ENCODE peak calls at places on chromosomes 12 and 14, in six cellular contexts. One of them, this sample, is unnamed.

GRCh38 chr12:6416596-6416995 is 28.2 kb upstream of the CD27 start:
- DNase-seq in heart right ventricle: no peak
- DNase-seq in CD8-positive, alpha-beta T cell: no peak
- DNase-seq in psoas muscle: no peak
- DNase-seq in fibroblast of lung: no peak
- DNase-seq in keratinocyte: no peak
- DNase-seq in this sample: no peak

GRCh38 chr14:67722293-67722692 is 20.6 kb downstream of the RDH12 start:
- DNase-seq in keratinocyte: no peak
- DNase-seq in psoas muscle: peak; percentile 79
- DNase-seq in CD8-positive, alpha-beta T cell: no peak
- DNase-seq in heart right ventricle: peak; percentile 77
- DNase-seq in fibroblast of lung: peak; percentile 50
- DNase-seq in this sample: peak; percentile 37

GRCh38 chr12:76399040-76399439 is 50.8 kb upstream of the BBS10 start:
- DNase-seq in CD8-positive, alpha-beta T cell: no peak
- DNase-seq in keratinocyte: no peak
- DNase-seq in fibroblast of lung: no peak
- DNase-seq in psoas muscle: no peak
- DNase-seq in heart right ventricle: no peak
- DNase-seq in this sample: no peak

GRCh38 chr12:83784298-83784890 is 1097.7 kb downstream of the TMTC2 start:
- DNase-seq in fibroblast of lung: peak; percentile 2
- DNase-seq in CD8-positive, alpha-beta T cell: no peak
- DNase-seq in psoas muscle: no peak
- DNase-seq in heart right ventricle: no peak
- DNase-seq in keratinocyte: no peak
- DNase-seq in this sample: no peak

GRCh38 chr12:76113800-76114757 is 29.6 kb upstream of the NAP1L1 start:
- DNase-seq in psoas muscle: no peak
- DNase-seq in CD8-positive, alpha-beta T cell: no peak
- DNase-seq in keratinocyte: peak; percentile 11
- DNase-seq in fibroblast of lung: no peak
- DNase-seq in heart right ventricle: no peak
- DNase-seq in this sample: peak; percentile 16

GRCh38 chr14:30138517-30138916 is 210.9 kb upstream of the PRKD1 start:
- DNase-seq in keratinocyte: no peak
- DNase-seq in CD8-positive, alpha-beta T cell: no peak
- DNase-seq in heart right ventricle: no peak
- DNase-seq in psoas muscle: no peak
- DNase-seq in fibroblast of lung: no peak
- DNase-seq in this sample: no peak

GRCh38 chr12:64675795-64676194 is 65.5 kb downstream of the RASSF3 start:
- DNase-seq in heart right ventricle: no peak
- DNase-seq in CD8-positive, alpha-beta T cell: no peak
- DNase-seq in psoas muscle: no peak
- DNase-seq in fibroblast of lung: peak; percentile 71
- DNase-seq in keratinocyte: no peak
- DNase-seq in this sample: peak; percentile 34

GRCh38 chr14:67187210-67187609 is 2.0 kb upstream of the GARIN2 start:
- DNase-seq in psoas muscle: no peak
- DNase-seq in fibroblast of lung: peak; percentile 63
- DNase-seq in heart right ventricle: no peak
- DNase-seq in CD8-positive, alpha-beta T cell: no peak
- DNase-seq in keratinocyte: peak; percentile 26
- DNase-seq in this sample: peak; percentile 67

GRCh38 chr14:66662374-66662773 is 154.4 kb downstream of the GPHN start:
- DNase-seq in psoas muscle: no peak
- DNase-seq in CD8-positive, alpha-beta T cell: no peak
- DNase-seq in fibroblast of lung: peak; percentile 40
- DNase-seq in keratinocyte: no peak
- DNase-seq in heart right ventricle: no peak
- DNase-seq in this sample: peak; percentile 12

GRCh38 chr12:106078358-106079025 is 60.3 kb downstream of the NUAK1 start:
- DNase-seq in keratinocyte: no peak
- DNase-seq in CD8-positive, alpha-beta T cell: no peak
- DNase-seq in psoas muscle: peak; percentile 92
- DNase-seq in fibroblast of lung: peak; percentile 49
- DNase-seq in heart right ventricle: peak; percentile 69
- DNase-seq in this sample: peak; percentile 47

GRCh38 chr12:103392722-103393121 is 103.0 kb downstream of the C12orf42 start:
- DNase-seq in heart right ventricle: no peak
- DNase-seq in CD8-positive, alpha-beta T cell: no peak
- DNase-seq in keratinocyte: no peak
- DNase-seq in fibroblast of lung: no peak
- DNase-seq in psoas muscle: no peak
- DNase-seq in this sample: no peak

GRCh38 chr12:85626031-85626781 is 210.0 kb downstream of the RASSF9 start:
- DNase-seq in fibroblast of lung: peak; percentile 86
- DNase-seq in heart right ventricle: no peak
- DNase-seq in CD8-positive, alpha-beta T cell: no peak
- DNase-seq in keratinocyte: no peak
- DNase-seq in psoas muscle: no peak
- DNase-seq in this sample: peak; percentile 66

GRCh38 chr12:66130267-66131066 is at the start of gene LLPH:
- DNase-seq in psoas muscle: peak; percentile 93
- DNase-seq in CD8-positive, alpha-beta T cell: peak; percentile 83
- DNase-seq in keratinocyte: peak; percentile 55
- DNase-seq in heart right ventricle: peak; percentile 85
- DNase-seq in fibroblast of lung: peak; percentile 86
- DNase-seq in this sample: peak; percentile 95

GRCh38 chr14:78863143-78863542 is 693.0 kb downstream of the NRXN3 start:
- DNase-seq in keratinocyte: peak; percentile 2
- DNase-seq in heart right ventricle: no peak
- DNase-seq in psoas muscle: no peak
- DNase-seq in CD8-positive, alpha-beta T cell: no peak
- DNase-seq in fibroblast of lung: peak; percentile 37
- DNase-seq in this sample: peak; percentile 31

GRCh38 chr14:31549817-31550216 is 11.4 kb upstream of the NUBPL start:
- DNase-seq in keratinocyte: no peak
- DNase-seq in fibroblast of lung: no peak
- DNase-seq in psoas muscle: no peak
- DNase-seq in CD8-positive, alpha-beta T cell: no peak
- DNase-seq in heart right ventricle: no peak
- DNase-seq in this sample: no peak

GRCh38 chr12:54439096-54439495 is 20.0 kb upstream of the ITGA5 start:
- DNase-seq in fibroblast of lung: no peak
- DNase-seq in heart right ventricle: peak; percentile 33
- DNase-seq in keratinocyte: no peak
- DNase-seq in CD8-positive, alpha-beta T cell: no peak
- DNase-seq in psoas muscle: no peak
- DNase-seq in this sample: no peak

GRCh38 chr14:72217164-72217563 is 284.9 kb downstream of the RGS6 start:
- DNase-seq in fibroblast of lung: no peak
- DNase-seq in heart right ventricle: no peak
- DNase-seq in psoas muscle: no peak
- DNase-seq in keratinocyte: no peak
- DNase-seq in CD8-positive, alpha-beta T cell: no peak
- DNase-seq in this sample: no peak

GRCh38 chr14:30020687-30021086 is 93.0 kb upstream of the PRKD1 start:
- DNase-seq in heart right ventricle: no peak
- DNase-seq in fibroblast of lung: no peak
- DNase-seq in CD8-positive, alpha-beta T cell: no peak
- DNase-seq in keratinocyte: no peak
- DNase-seq in psoas muscle: no peak
- DNase-seq in this sample: no peak

GRCh38 chr12:42759622-42760273 is 170.2 kb upstream of the PRICKLE1 start:
- DNase-seq in keratinocyte: no peak
- DNase-seq in heart right ventricle: peak; percentile 66
- DNase-seq in psoas muscle: peak; percentile 86
- DNase-seq in CD8-positive, alpha-beta T cell: no peak
- DNase-seq in fibroblast of lung: peak; percentile 75
- DNase-seq in this sample: peak; percentile 94

GRCh38 chr12:28378749-28379148 is 188.5 kb downstream of the CCDC91 start:
- DNase-seq in heart right ventricle: no peak
- DNase-seq in keratinocyte: no peak
- DNase-seq in psoas muscle: no peak
- DNase-seq in fibroblast of lung: peak; percentile 11
- DNase-seq in CD8-positive, alpha-beta T cell: no peak
- DNase-seq in this sample: peak; percentile 52

GRCh38 chr12:31518680-31519227 is 72.2 kb downstream of the DENND5B start:
- DNase-seq in fibroblast of lung: peak; percentile 100
- DNase-seq in psoas muscle: no peak
- DNase-seq in CD8-positive, alpha-beta T cell: no peak
- DNase-seq in keratinocyte: peak; percentile 78
- DNase-seq in heart right ventricle: no peak
- DNase-seq in this sample: peak; percentile 98

DNA sequence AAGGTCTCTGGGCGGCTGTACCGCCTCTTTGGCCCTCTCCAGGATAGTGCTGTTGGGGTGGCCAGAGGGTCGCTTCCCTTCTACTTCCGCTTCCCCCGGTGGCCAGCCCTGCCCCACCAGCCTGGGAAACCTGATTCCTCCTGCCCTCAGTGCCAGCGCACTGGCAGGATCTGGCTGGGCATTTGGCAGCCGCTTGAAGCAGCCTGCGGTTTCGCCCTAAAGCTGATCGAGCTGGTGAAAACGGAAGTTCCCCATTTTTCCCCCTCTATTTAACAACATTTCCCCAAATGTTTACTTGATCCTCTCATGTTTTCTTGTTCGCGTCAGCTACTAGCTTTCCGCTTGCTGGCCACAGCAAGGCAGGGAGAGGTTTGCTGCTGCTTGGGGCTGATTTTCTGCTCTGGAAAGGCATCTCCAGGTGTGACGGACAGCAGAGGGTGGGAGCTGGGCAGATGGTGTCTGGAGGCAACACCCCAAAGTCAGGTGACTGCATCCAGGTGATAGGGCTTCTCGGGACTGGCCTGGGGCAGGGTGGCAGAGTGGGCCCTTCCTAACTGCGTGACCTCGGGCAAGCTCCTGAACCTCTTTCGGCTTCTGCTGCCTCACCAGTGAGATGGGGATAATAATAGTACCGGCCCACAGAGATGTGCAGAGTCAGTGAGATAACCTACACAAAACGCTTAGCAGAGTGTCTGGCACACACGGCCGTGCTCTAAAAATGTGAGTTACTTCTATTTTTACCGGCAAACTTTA is 53.0 kb downstream of the TSPAN9 start:
- DNase-seq in CD8-positive, alpha-beta T cell: no peak
- DNase-seq in psoas muscle: no peak
- DNase-seq in fibroblast of lung: peak; percentile 14
- DNase-seq in keratinocyte: no peak
- DNase-seq in heart right ventricle: peak; percentile 55
- DNase-seq in this sample: no peak
- H3K4me1 ChIP-seq in CD8-positive, alpha-beta T cell: peaks cover 16% of the 10 kb centered on the region
- H3K4me1 ChIP-seq in psoas muscle: peaks cover 26% of the 10 kb centered on the region
- H3K4me1 ChIP-seq in fibroblast of lung: peaks cover 6% of the 10 kb centered on the region
- H3K4me1 ChIP-seq in keratinocyte: peaks cover 14% of the 10 kb centered on the region
- H3K4me1 ChIP-seq in heart right ventricle: peaks cover 53% of the 10 kb centered on the region
- H3K4me1 ChIP-seq in this sample: peaks cover 9% of the 10 kb centered on the region

GRCh38 chr12:11882301-11883019 is 188.3 kb upstream of the BCL2L14 start:
- DNase-seq in CD8-positive, alpha-beta T cell: no peak
- DNase-seq in psoas muscle: no peak
- DNase-seq in keratinocyte: no peak
- DNase-seq in fibroblast of lung: no peak
- DNase-seq in heart right ventricle: no peak
- DNase-seq in this sample: no peak
- H3K4me1 ChIP-seq in CD8-positive, alpha-beta T cell: no peaks in the 10 kb centered on the region
- H3K4me1 ChIP-seq in psoas muscle: peaks cover 20% of the 10 kb centered on the region
- H3K4me1 ChIP-seq in keratinocyte: peaks cover 38% of the 10 kb centered on the region
- H3K4me1 ChIP-seq in fibroblast of lung: peaks cover 8% of the 10 kb centered on the region
- H3K4me1 ChIP-seq in heart right ventricle: peaks cover 42% of the 10 kb centered on the region
- H3K4me1 ChIP-seq in this sample: peaks cover 22% of the 10 kb centered on the region

DNA sequence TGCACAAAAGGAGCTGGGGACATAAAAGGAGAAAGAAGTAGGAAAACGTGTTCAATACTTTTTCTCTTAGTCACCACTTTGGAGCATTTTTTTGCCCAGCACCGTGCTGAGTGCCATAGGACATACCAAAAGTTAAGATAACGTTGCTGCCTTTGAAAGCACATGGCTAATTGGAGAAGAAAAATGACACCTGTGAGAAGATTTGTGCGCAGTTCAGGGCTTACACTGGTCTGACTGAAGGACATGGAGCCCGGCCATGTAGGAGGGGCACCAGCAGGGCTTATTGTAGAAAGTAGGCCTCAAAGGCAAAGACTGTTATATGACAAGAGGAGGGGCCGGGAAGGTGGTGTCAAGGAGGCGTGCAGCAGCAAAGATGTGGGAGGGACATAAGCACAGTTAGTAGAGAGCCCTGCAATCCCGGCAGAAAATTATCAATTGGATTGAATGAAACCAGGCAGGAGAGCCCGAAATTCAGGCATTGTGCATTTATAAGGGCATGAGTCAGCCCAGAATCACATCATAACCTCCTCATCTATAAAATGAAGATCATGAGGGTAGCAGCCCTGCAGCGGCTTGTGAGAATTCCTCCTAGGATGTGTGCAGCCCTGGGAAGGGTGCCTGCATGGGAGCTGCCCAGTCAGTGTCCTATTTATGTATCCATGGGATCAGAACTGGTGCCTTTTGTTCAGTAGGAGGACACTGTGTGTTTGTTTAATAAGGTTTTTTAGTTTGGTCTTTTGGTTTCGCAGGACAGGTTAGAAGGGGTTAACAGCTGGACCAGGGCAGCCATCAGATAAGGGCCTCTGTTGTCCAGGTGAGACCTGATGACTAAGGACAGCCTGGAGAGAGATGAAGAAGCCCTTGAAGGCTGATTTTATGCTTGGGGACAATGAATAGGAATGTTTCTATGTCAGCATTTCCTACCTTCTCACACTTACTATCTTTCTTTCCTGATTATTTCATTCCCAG is 122.4 kb downstream of the GPR135 start:
- DNase-seq in CD8-positive, alpha-beta T cell: no peak
- DNase-seq in keratinocyte: no peak
- DNase-seq in fibroblast of lung: no peak
- DNase-seq in heart right ventricle: peak; percentile 38
- DNase-seq in psoas muscle: no peak
- DNase-seq in this sample: no peak
- H3K4me1 ChIP-seq in CD8-positive, alpha-beta T cell: no peaks in the 10 kb centered on the region
- H3K4me1 ChIP-seq in keratinocyte: peaks cover 41% of the 10 kb centered on the region
- H3K4me1 ChIP-seq in fibroblast of lung: peaks cover 2% of the 10 kb centered on the region
- H3K4me1 ChIP-seq in heart right ventricle: peaks cover 42% of the 10 kb centered on the region
- H3K4me1 ChIP-seq in psoas muscle: peaks cover 8% of the 10 kb centered on the region
- H3K4me1 ChIP-seq in this sample: peaks cover 29% of the 10 kb centered on the region

DNA sequence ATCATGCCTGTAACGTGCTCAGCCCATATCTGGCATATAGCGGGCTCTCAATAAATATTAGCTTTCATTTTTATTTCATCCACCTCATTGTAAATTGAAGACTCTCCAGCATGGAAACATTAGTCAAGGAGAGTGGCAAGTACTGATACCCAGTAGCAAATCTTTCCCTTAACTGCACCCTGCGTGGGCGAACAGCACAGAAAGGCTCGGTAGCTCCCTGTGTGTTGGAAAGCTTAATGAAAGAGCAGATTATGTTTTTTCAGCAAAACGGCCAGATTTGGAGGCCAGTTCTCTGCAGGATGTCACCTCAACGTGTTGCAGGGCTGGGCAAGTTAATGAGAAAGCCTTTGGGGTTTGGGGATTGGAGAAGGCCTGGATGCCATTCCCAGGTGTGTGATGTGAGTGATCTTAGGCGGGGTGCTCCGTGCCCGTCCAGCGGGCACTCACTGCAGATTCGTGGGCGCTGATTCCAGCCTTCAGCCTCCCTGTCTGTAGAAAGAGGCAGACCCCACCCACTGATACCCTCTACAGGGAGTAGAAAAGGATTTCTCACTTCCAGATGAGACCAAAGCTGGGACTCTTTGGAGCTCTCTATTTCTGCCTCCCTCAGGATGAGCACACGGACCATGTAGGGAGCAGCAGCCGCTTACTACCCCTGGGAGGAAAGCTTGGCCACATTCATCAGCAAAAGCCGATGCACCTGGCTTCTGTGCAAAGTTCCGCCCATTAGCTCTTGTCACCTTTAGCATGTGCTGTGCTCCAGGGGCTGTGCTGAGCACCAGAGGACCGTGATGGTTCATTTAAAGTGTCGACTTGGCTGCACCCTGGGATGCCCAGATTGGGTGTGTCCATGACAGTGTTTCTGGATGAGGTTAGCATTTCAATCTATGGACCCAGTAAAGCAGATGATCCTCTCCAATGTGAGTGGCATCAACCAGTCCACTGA is 29.1 kb downstream of the C14orf132 start:
- DNase-seq in CD8-positive, alpha-beta T cell: no peak
- DNase-seq in keratinocyte: no peak
- DNase-seq in heart right ventricle: no peak
- DNase-seq in fibroblast of lung: no peak
- DNase-seq in psoas muscle: no peak
- DNase-seq in this sample: no peak
- H3K4me1 ChIP-seq in CD8-positive, alpha-beta T cell: no peaks in the 10 kb centered on the region
- H3K4me1 ChIP-seq in keratinocyte: no peaks in the 10 kb centered on the region
- H3K4me1 ChIP-seq in heart right ventricle: no peaks in the 10 kb centered on the region
- H3K4me1 ChIP-seq in fibroblast of lung: no peaks in the 10 kb centered on the region
- H3K4me1 ChIP-seq in psoas muscle: no peaks in the 10 kb centered on the region
- H3K4me1 ChIP-seq in this sample: no peaks in the 10 kb centered on the region